ENCODE peak calls at places on chromosomes 13 and 19, in five cellular contexts. M, L, E, Y and G are unnamed samples.

GRCh38 chr13:72530471-72530870 is 197.0 kb downstream of the MZT1 start:
- DNase-seq in L (no peak), M (no peak), E (no peak), Y (no peak), G (no peak)

GRCh38 chr13:28564030-28564429 is 69.1 kb upstream of the FLT1 start:
- DNase-seq in E (no peak), Y (no peak), L (no peak), M (peak), G (no peak)

GRCh38 chr19:57558525-57558924 is 1.1 kb downstream of the ZNF550 start:
- DNase-seq in Y (no peak), M (no peak), E (no peak), L (no peak), G (no peak)

GRCh38 chr13:80116107-80116506 is 224.8 kb downstream of the SPRY2 start:
- DNase-seq in E (no peak), L (no peak), M (no peak), Y (no peak), G (no peak)

GRCh38 chr19:18660051-18660910 is 23.2 kb upstream of the CRTC1 start:
- DNase-seq in M (no peak), Y (no peak), E (no peak), L (no peak), G (no peak)

GRCh38 chr13:97492257-97492656 is 58.3 kb downstream of the RAP2A start:
- DNase-seq in L (no peak), E (no peak), Y (no peak), M (peak), G (peak)

GRCh38 chr13:42384265-42384664 is 112.3 kb downstream of the AKAP11 start:
- DNase-seq in E (no peak), M (peak), L (no peak), Y (no peak), G (no peak)

GRCh38 chr19:28396259-28396940 is 816.6 kb downstream of the UQCRFS1 start:
- DNase-seq in Y (no peak), M (peak), L (no peak), E (no peak), G (no peak)

GRCh38 chr13:75870397-75870801 is 234.3 kb downstream of the LMO7 start:
- DNase-seq in Y (peak), M (no peak), E (no peak), L (no peak), G (peak)

GRCh38 chr19:57269515-57270250 is 10.6 kb upstream of the ZNF460 start:
- DNase-seq in E (no peak), Y (no peak), M (no peak), L (no peak), G (no peak)

GRCh38 chr13:23865065-23865464 is 24.1 kb downstream of the MIPEP start:
- DNase-seq in L (no peak), Y (no peak), E (no peak), M (no peak), G (no peak)

GRCh38 chr13:48492123-48493075 is 40.5 kb downstream of the RCBTB2 start:
- DNase-seq in E (peak), Y (peak), M (peak), L (no peak), G (no peak)

GRCh38 chr19:12806242-12807131 is at the start of gene RNASEH2A:
- DNase-seq in M (peak), E (peak), Y (peak), L (peak), G (peak)

GRCh38 chr19:13207237-13208130 is 57.3 kb downstream of the IER2 start:
- DNase-seq in E (peak), L (no peak), Y (no peak), M (no peak), G (no peak)

GRCh38 chr13:43134896-43135295 is 111.5 kb downstream of the DNAJC15 start:
- DNase-seq in L (no peak), M (no peak), E (no peak), Y (no peak), G (no peak)

GRCh38 chr19:10352764-10353671 is 13.6 kb upstream of the ICAM3 start:
- DNase-seq in L (no peak), E (no peak), M (no peak), Y (no peak), G (no peak)

GRCh38 chr19:45498411-45499195 is at the start of gene PPM1N:
- DNase-seq in Y (peak), L (no peak), M (peak), E (no peak), G (no peak)

GRCh38 chr19:2242092-2242537 is 5.5 kb downstream of the SF3A2 start:
- DNase-seq in L (no peak), E (no peak), M (no peak), Y (no peak), G (no peak)

GRCh38 chr13:75480691-75481175 is 1.2 kb downstream of the TBC1D4 start:
- DNase-seq in Y (no peak), L (no peak), E (no peak), M (peak), G (peak)

GRCh38 chr13:29402168-29402621 is 193.3 kb downstream of the SLC7A1 start:
- DNase-seq in L (no peak), E (no peak), M (peak), Y (no peak), G (no peak)

GRCh38 chr13:113275387-113275786 is 21.7 kb upstream of the LAMP1 start:
- DNase-seq in Y (peak), M (no peak), E (no peak), L (no peak), G (no peak)

GRCh38 chr13:113814435-113814821 is 49.4 kb downstream of the GAS6 start:
- DNase-seq in M (no peak), L (no peak), Y (no peak), E (no peak), G (no peak)